ENCODE peak calls at places on chromosomes 7 and 10, in five cellular contexts. One of them, this sample, is unnamed.

GRCh38 chr10:100878291-100878910 is 34.4 kb upstream of the SLF2 start:
- DNase-seq in NB4: peak
- DNase-seq in A549: peak
- DNase-seq in astrocyte of the cerebellum: peak
- DNase-seq in AG04450: peak
- DNase-seq in this sample: peak

GRCh38 chr10:35488228-35488627 is 116.9 kb upstream of the GJD4 start:
- DNase-seq in NB4: no peak
- DNase-seq in A549: no peak
- DNase-seq in astrocyte of the cerebellum: no peak
- DNase-seq in AG04450: no peak
- DNase-seq in this sample: no peak

GRCh38 chr10:18793951-18794350 is 134.7 kb downstream of the ARL5B start:
- DNase-seq in NB4: peak
- DNase-seq in A549: peak
- DNase-seq in astrocyte of the cerebellum: peak
- DNase-seq in AG04450: peak
- DNase-seq in this sample: no peak

GRCh38 chr10:9147475-9147874 is 1093.0 kb downstream of the GATA3 start:
- DNase-seq in NB4: no peak
- DNase-seq in A549: no peak
- DNase-seq in astrocyte of the cerebellum: no peak
- DNase-seq in AG04450: no peak
- DNase-seq in this sample: no peak

GRCh38 chr7:55545496-55545895 is 26.8 kb downstream of the VOPP1 start:
- DNase-seq in NB4: no peak
- DNase-seq in A549: peak
- DNase-seq in astrocyte of the cerebellum: peak
- DNase-seq in AG04450: no peak
- DNase-seq in this sample: no peak

GRCh38 chr7:45657136-45657889 is 83.1 kb downstream of the ADCY1 start:
- DNase-seq in NB4: no peak
- DNase-seq in A549: no peak
- DNase-seq in astrocyte of the cerebellum: no peak
- DNase-seq in AG04450: no peak
- DNase-seq in this sample: no peak

GRCh38 chr10:13685885-13686284 is 99.1 kb downstream of the PRPF18 start:
- DNase-seq in NB4: no peak
- DNase-seq in A549: no peak
- DNase-seq in astrocyte of the cerebellum: no peak
- DNase-seq in AG04450: no peak
- DNase-seq in this sample: no peak

GRCh38 chr7:87598234-87599009 is 2.3 kb downstream of the ABCB1 start:
- DNase-seq in NB4: no peak
- DNase-seq in A549: no peak
- DNase-seq in astrocyte of the cerebellum: no peak
- DNase-seq in AG04450: no peak
- DNase-seq in this sample: no peak

GRCh38 chr7:1404881-1405548 is 54.3 kb downstream of the MICALL2 start:
- DNase-seq in NB4: peak
- DNase-seq in A549: no peak
- DNase-seq in astrocyte of the cerebellum: no peak
- DNase-seq in AG04450: no peak
- DNase-seq in this sample: no peak

GRCh38 chr7:52500796-52501195 is 534.6 kb upstream of the POM121L12 start:
- DNase-seq in NB4: no peak
- DNase-seq in A549: no peak
- DNase-seq in astrocyte of the cerebellum: no peak
- DNase-seq in AG04450: no peak
- DNase-seq in this sample: no peak

GRCh38 chr10:31270954-31271353 is 48.1 kb upstream of the ZEB1 start:
- DNase-seq in NB4: no peak
- DNase-seq in A549: no peak
- DNase-seq in astrocyte of the cerebellum: no peak
- DNase-seq in AG04450: no peak
- DNase-seq in this sample: no peak

GRCh38 chr10:89373916-89374711 is 3.7 kb upstream of the IFIT1B start:
- DNase-seq in NB4: no peak
- DNase-seq in A549: peak
- DNase-seq in astrocyte of the cerebellum: peak
- DNase-seq in AG04450: no peak
- DNase-seq in this sample: peak

GRCh38 chr7:151628846-151629604 is 109.3 kb upstream of the RHEB start:
- DNase-seq in NB4: no peak
- DNase-seq in A549: no peak
- DNase-seq in astrocyte of the cerebellum: no peak
- DNase-seq in AG04450: no peak
- DNase-seq in this sample: no peak

GRCh38 chr7:147658392-147658791 is 932.2 kb upstream of the C7orf33 start:
- DNase-seq in NB4: no peak
- DNase-seq in A549: no peak
- DNase-seq in astrocyte of the cerebellum: no peak
- DNase-seq in AG04450: no peak
- DNase-seq in this sample: no peak

GRCh38 chr10:1374901-1375804 is 319.0 kb downstream of the WDR37 start:
- DNase-seq in NB4: no peak
- DNase-seq in A549: no peak
- DNase-seq in astrocyte of the cerebellum: no peak
- DNase-seq in AG04450: no peak
- DNase-seq in this sample: no peak

GRCh38 chr7:2201686-2202360 is 30.9 kb downstream of the MAD1L1 start:
- DNase-seq in NB4: no peak
- DNase-seq in A549: no peak
- DNase-seq in astrocyte of the cerebellum: no peak
- DNase-seq in AG04450: no peak
- DNase-seq in this sample: no peak

GRCh38 chr7:2760098-2760889 is 72.3 kb downstream of the AMZ1 start:
- DNase-seq in NB4: peak
- DNase-seq in A549: peak
- DNase-seq in astrocyte of the cerebellum: no peak
- DNase-seq in AG04450: no peak
- DNase-seq in this sample: no peak

GRCh38 chr7:27112960-27113949 is 10.8 kb upstream of the HOXA2 start:
- DNase-seq in NB4: no peak
- DNase-seq in A549: peak
- DNase-seq in astrocyte of the cerebellum: no peak
- DNase-seq in AG04450: peak
- DNase-seq in this sample: no peak

GRCh38 chr10:7264313-7264741 is 146.5 kb downstream of the SFMBT2 start:
- DNase-seq in NB4: no peak
- DNase-seq in A549: peak
- DNase-seq in astrocyte of the cerebellum: no peak
- DNase-seq in AG04450: no peak
- DNase-seq in this sample: no peak

GRCh38 chr7:73715648-73716317 is 3.7 kb downstream of the STX1A start:
- DNase-seq in NB4: peak
- DNase-seq in A549: peak
- DNase-seq in astrocyte of the cerebellum: peak
- DNase-seq in AG04450: peak
- DNase-seq in this sample: no peak

GRCh38 chr7:155763721-155764431 is 48.4 kb downstream of the SHH start:
- DNase-seq in NB4: peak
- DNase-seq in A549: no peak
- DNase-seq in astrocyte of the cerebellum: no peak
- DNase-seq in AG04450: peak
- DNase-seq in this sample: no peak

GRCh38 chr10:132417957-132418441 is 21.0 kb downstream of the PWWP2B start:
- DNase-seq in NB4: no peak
- DNase-seq in A549: no peak
- DNase-seq in astrocyte of the cerebellum: no peak
- DNase-seq in AG04450: no peak
- DNase-seq in this sample: no peak

GRCh38 chr7:5777932-5778331 is 3.5 kb downstream of the RNF216 start:
- DNase-seq in NB4: no peak
- DNase-seq in A549: no peak
- DNase-seq in astrocyte of the cerebellum: no peak
- DNase-seq in AG04450: no peak
- DNase-seq in this sample: no peak

GRCh38 chr7:107190090-107190489 is 21.3 kb downstream of the HBP1 start:
- DNase-seq in NB4: no peak
- DNase-seq in A549: no peak
- DNase-seq in astrocyte of the cerebellum: no peak
- DNase-seq in AG04450: no peak
- DNase-seq in this sample: no peak

GRCh38 chr10:98293550-98294269 is 25.7 kb upstream of the LOXL4 start:
- DNase-seq in NB4: no peak
- DNase-seq in A549: no peak
- DNase-seq in astrocyte of the cerebellum: no peak
- DNase-seq in AG04450: no peak
- DNase-seq in this sample: no peak

GRCh38 chr10:87675396-87676376 is 16.0 kb downstream of the PAPSS2 start:
- DNase-seq in NB4: no peak
- DNase-seq in A549: peak
- DNase-seq in astrocyte of the cerebellum: no peak
- DNase-seq in AG04450: peak
- DNase-seq in this sample: peak

GRCh38 chr10:117905404-117905803 is 141.3 kb downstream of the RAB11FIP2 start:
- DNase-seq in NB4: no peak
- DNase-seq in A549: no peak
- DNase-seq in astrocyte of the cerebellum: no peak
- DNase-seq in AG04450: no peak
- DNase-seq in this sample: no peak

GRCh38 chr7:155969192-155969929 is 157.1 kb upstream of the SHH start:
- DNase-seq in NB4: no peak
- DNase-seq in A549: no peak
- DNase-seq in astrocyte of the cerebellum: no peak
- DNase-seq in AG04450: no peak
- DNase-seq in this sample: no peak

GRCh38 chr10:31317652-31318381 is 1.2 kb upstream of the ZEB1 start:
- DNase-seq in NB4: no peak
- DNase-seq in A549: no peak
- DNase-seq in astrocyte of the cerebellum: no peak
- DNase-seq in AG04450: no peak
- DNase-seq in this sample: no peak

GRCh38 chr7:39616138-39616537 is 7.2 kb upstream of the RALA start:
- DNase-seq in NB4: no peak
- DNase-seq in A549: no peak
- DNase-seq in astrocyte of the cerebellum: no peak
- DNase-seq in AG04450: no peak
- DNase-seq in this sample: no peak

GRCh38 chr7:55964802-55965470 is 551 bp downstream of the NIPSNAP2 start:
- DNase-seq in NB4: peak
- DNase-seq in A549: peak
- DNase-seq in astrocyte of the cerebellum: no peak
- DNase-seq in AG04450: no peak
- DNase-seq in this sample: no peak

GRCh38 chr10:23435378-23435777 is 3.5 kb upstream of the OTUD1 start:
- DNase-seq in NB4: no peak
- DNase-seq in A549: no peak
- DNase-seq in astrocyte of the cerebellum: no peak
- DNase-seq in AG04450: no peak
- DNase-seq in this sample: no peak

GRCh38 chr10:23439452-23439919 is 611 bp downstream of the OTUD1 start:
- DNase-seq in NB4: peak
- DNase-seq in A549: no peak
- DNase-seq in astrocyte of the cerebellum: no peak
- DNase-seq in AG04450: no peak
- DNase-seq in this sample: no peak

GRCh38 chr10:23438547-23439451 is at the start of gene OTUD1:
- DNase-seq in NB4: peak
- DNase-seq in A549: peak
- DNase-seq in astrocyte of the cerebellum: peak
- DNase-seq in AG04450: peak
- DNase-seq in this sample: peak

GRCh38 chr10:23439920-23440875 is 1.3 kb downstream of the OTUD1 start:
- DNase-seq in NB4: peak
- DNase-seq in A549: no peak
- DNase-seq in astrocyte of the cerebellum: no peak
- DNase-seq in AG04450: no peak
- DNase-seq in this sample: no peak

GRCh38 chr10:23437987-23438546 is 808 bp upstream of the OTUD1 start:
- DNase-seq in NB4: no peak
- DNase-seq in A549: no peak
- DNase-seq in astrocyte of the cerebellum: no peak
- DNase-seq in AG04450: no peak
- DNase-seq in this sample: no peak
- H3K4me3 ChIP-seq in NB4: peak
- H3K4me3 ChIP-seq in A549: peak
- H3K4me3 ChIP-seq in astrocyte of the cerebellum: peak
- H3K4me3 ChIP-seq in AG04450: peak
- H3K4me3 ChIP-seq in this sample: peak

GRCh38 chr10:121589553-121589952 is 8.7 kb downstream of the FGFR2 start:
- DNase-seq in NB4: no peak
- DNase-seq in A549: no peak
- DNase-seq in astrocyte of the cerebellum: no peak
- DNase-seq in AG04450: no peak
- DNase-seq in this sample: no peak
- TF ChIP-seq CTCF in NB4: no peak
- TF ChIP-seq CTCF in A549: no peak
- TF ChIP-seq CTCF in astrocyte of the cerebellum: no peak
- TF ChIP-seq CTCF in AG04450: no peak
- TF ChIP-seq CTCF in this sample: no peak

GRCh38 chr7:64887756-64888508 is 15.1 kb upstream of the ZNF273 start:
- DNase-seq in NB4: peak
- DNase-seq in A549: no peak
- DNase-seq in astrocyte of the cerebellum: no peak
- DNase-seq in AG04450: no peak
- DNase-seq in this sample: no peak
- H3K4me3 ChIP-seq in NB4: peak
- H3K4me3 ChIP-seq in A549: peak
- H3K4me3 ChIP-seq in astrocyte of the cerebellum: no peak
- H3K4me3 ChIP-seq in AG04450: no peak
- H3K4me3 ChIP-seq in this sample: peak

GRCh38 chr7:142539901-142540300 is 209.4 kb upstream of the PRSS1 start:
- DNase-seq in NB4: no peak
- DNase-seq in A549: peak
- DNase-seq in astrocyte of the cerebellum: peak
- DNase-seq in AG04450: peak
- DNase-seq in this sample: no peak

GRCh38 chr7:142535123-142535779 is 214.0 kb upstream of the PRSS1 start:
- DNase-seq in NB4: peak
- DNase-seq in A549: peak
- DNase-seq in astrocyte of the cerebellum: peak
- DNase-seq in AG04450: peak
- DNase-seq in this sample: no peak

GRCh38 chr7:142533920-142534319 is 215.4 kb upstream of the PRSS1 start:
- DNase-seq in NB4: no peak
- DNase-seq in A549: no peak
- DNase-seq in astrocyte of the cerebellum: no peak
- DNase-seq in AG04450: no peak
- DNase-seq in this sample: no peak

GRCh38 chr7:142537760-142538159 is 211.5 kb upstream of the PRSS1 start:
- DNase-seq in NB4: no peak
- DNase-seq in A549: no peak
- DNase-seq in astrocyte of the cerebellum: no peak
- DNase-seq in AG04450: no peak
- DNase-seq in this sample: no peak

DNA sequence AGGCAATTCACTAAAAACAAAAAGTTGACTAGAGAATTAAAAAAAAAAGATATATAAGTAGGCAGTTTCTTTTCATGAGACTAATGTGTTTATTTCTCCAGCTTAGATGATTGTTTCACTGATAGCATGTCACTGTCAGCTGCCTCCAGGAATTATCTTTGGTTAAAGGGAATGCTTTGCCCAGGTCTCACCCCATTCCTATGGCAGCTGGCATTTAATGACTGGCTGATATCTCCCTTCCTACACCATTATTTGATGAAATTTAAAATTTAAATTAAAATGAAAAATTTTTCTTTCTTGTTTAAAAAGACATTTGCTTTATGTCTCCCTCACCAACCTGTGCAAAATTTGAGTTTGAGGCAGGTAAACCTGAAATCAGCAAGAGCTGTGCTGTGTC is 214.5 kb upstream of the PRSS1 start:
- DNase-seq in NB4: no peak
- DNase-seq in A549: no peak
- DNase-seq in astrocyte of the cerebellum: no peak
- DNase-seq in AG04450: no peak
- DNase-seq in this sample: no peak
- TF ChIP-seq CTCF in NB4: no peak
- TF ChIP-seq CTCF in A549: no peak
- TF ChIP-seq CTCF in astrocyte of the cerebellum: no peak
- TF ChIP-seq CTCF in AG04450: no peak
- TF ChIP-seq CTCF in this sample: no peak

This sample was measured in retinal pigment epithelial cell.